ENCODE peak calls at places on chromosomes 5 and 9, in six cellular contexts. P, Y, V, S, O and I are unnamed samples.

GRCh38 chr5:171474106-171474878 is 54.8 kb downstream of the FGF18 start:
- ATAC-seq in Y (no peak), S (no peak), V (no peak), O (no peak), P (no peak), I (no peak)

GRCh38 chr5:122480146-122480545 is 168.1 kb downstream of the SNCAIP start:
- ATAC-seq in P (no peak), S (no peak), V (no peak), Y (no peak), O (no peak), I (no peak)

GRCh38 chr5:14270212-14270702 is 127.1 kb downstream of the TRIO start:
- ATAC-seq in V (peak), Y (peak), S (peak), P (peak), O (peak), I (peak)

GRCh38 chr5:109511980-109512744 is 102.4 kb upstream of the PJA2 start:
- ATAC-seq in Y (no peak), S (no peak), O (peak), P (no peak), V (no peak), I (no peak)

GRCh38 chr5:76337949-76338589 is 65.0 kb upstream of the IQGAP2 start:
- ATAC-seq in O (peak), S (peak), V (peak), P (peak), Y (peak), I (no peak)

GRCh38 chr5:147989239-147989638 is 74.5 kb upstream of the SPINK5 start:
- ATAC-seq in V (no peak), O (no peak), Y (no peak), S (no peak), P (no peak), I (no peak)

GRCh38 chr9:126588491-126589168 is 25.1 kb upstream of the LMX1B start:
- ATAC-seq in Y (no peak), O (no peak), V (no peak), S (no peak), P (peak), I (no peak)

GRCh38 chr5:4043135-4043534 is 447.5 kb downstream of the IRX1 start:
- ATAC-seq in V (no peak), P (no peak), Y (no peak), O (no peak), S (no peak), I (no peak)

GRCh38 chr9:72807765-72808445 is 144.9 kb downstream of the ALDH1A1 start:
- ATAC-seq in Y (peak), O (peak), V (peak), P (peak), S (no peak), I (no peak)

GRCh38 chr5:177437623-177438022 is 9.0 kb upstream of the PRR7 start:
- ATAC-seq in O (peak), Y (no peak), S (peak), V (peak), P (no peak), I (no peak)

GRCh38 chr5:10719965-10720364 is 41.1 kb downstream of the DAP start:
- ATAC-seq in O (no peak), Y (no peak), P (no peak), S (no peak), V (peak), I (no peak)

GRCh38 chr9:129206921-129207320 is 28.9 kb upstream of the IER5L start:
- ATAC-seq in S (no peak), V (no peak), Y (no peak), O (no peak), P (no peak), I (no peak)

GRCh38 chr9:85004818-85005413 is 335.4 kb downstream of the NTRK2 start:
- ATAC-seq in P (no peak), V (no peak), S (no peak), Y (peak), O (no peak), I (no peak)

GRCh38 chr9:95757483-95757882 is 118.0 kb upstream of the ERCC6L2 start:
- ATAC-seq in P (no peak), O (no peak), V (no peak), Y (no peak), S (no peak), I (no peak)

GRCh38 chr5:100860407-100860806 is 42.7 kb downstream of the ST8SIA4 start:
- ATAC-seq in S (no peak), Y (peak), V (no peak), P (no peak), O (no peak), I (no peak)

GRCh38 chr5:149962040-149962439 is 1.5 kb downstream of the SLC26A2 start:
- ATAC-seq in P (no peak), V (no peak), Y (no peak), S (no peak), O (peak), I (no peak)

GRCh38 chr9:114902773-114903589 is 27.4 kb downstream of the TNFSF8 start:
- ATAC-seq in S (no peak), P (no peak), Y (no peak), O (no peak), V (no peak), I (no peak)

GRCh38 chr9:26145938-26146337 is 467.7 kb upstream of the TUSC1 start:
- ATAC-seq in P (no peak), O (no peak), Y (no peak), V (no peak), S (no peak), I (no peak)

GRCh38 chr9:101437806-101438232 is 2.2 kb upstream of the ALDOB start:
- ATAC-seq in V (no peak), O (no peak), Y (no peak), P (peak), S (no peak), I (peak)

GRCh38 chr9:114994716-114995115 is 64.3 kb upstream of the TNFSF8 start:
- ATAC-seq in Y (peak), S (no peak), V (no peak), P (no peak), O (no peak), I (no peak)

GRCh38 chr5:41763096-41763495 is 107.1 kb downstream of the OXCT1 start:
- ATAC-seq in V (no peak), P (no peak), S (no peak), O (no peak), Y (peak), I (no peak)
- TF ChIP-seq POLR2A in V (no peak), P (no peak), S (no peak), O (no peak), Y (no peak), I (no peak)

DNA sequence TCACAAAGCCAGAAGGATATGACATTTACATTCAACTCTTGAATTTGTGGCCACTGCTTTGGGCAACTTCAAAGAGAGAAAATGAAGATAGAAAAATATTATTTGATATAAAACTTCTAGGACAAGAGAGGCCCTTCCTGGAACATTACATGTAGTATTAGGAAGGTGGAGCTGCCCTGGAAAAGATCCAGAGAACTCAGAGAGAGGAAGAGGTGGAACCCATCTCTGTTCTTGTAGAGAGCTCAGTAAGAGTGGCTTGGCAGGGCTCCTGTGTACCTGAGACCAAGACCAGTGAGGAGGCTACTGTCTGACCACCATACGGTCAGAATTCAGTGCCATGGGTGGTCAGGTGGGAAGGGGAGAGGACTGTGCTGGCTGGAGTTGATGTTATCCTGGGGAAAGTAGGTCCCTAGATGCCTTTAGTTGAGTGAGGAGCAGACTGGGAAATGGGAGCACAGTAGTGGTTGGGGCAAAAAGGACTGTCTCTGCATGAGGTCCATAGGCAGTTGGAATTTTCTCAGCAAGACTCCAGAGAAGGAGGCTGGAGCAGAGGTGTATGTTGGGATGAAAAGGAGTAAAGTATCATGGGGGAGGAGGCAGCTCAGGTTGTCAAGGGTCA is 7.6 kb downstream of the TGFBI start:
- ATAC-seq in V (no peak), O (no peak), Y (no peak), P (no peak), S (no peak), I (no peak)
- H3K4me3 ChIP-seq in V (no peak), O (no peak), Y (no peak), P (no peak), S (no peak), I (no peak)

DNA sequence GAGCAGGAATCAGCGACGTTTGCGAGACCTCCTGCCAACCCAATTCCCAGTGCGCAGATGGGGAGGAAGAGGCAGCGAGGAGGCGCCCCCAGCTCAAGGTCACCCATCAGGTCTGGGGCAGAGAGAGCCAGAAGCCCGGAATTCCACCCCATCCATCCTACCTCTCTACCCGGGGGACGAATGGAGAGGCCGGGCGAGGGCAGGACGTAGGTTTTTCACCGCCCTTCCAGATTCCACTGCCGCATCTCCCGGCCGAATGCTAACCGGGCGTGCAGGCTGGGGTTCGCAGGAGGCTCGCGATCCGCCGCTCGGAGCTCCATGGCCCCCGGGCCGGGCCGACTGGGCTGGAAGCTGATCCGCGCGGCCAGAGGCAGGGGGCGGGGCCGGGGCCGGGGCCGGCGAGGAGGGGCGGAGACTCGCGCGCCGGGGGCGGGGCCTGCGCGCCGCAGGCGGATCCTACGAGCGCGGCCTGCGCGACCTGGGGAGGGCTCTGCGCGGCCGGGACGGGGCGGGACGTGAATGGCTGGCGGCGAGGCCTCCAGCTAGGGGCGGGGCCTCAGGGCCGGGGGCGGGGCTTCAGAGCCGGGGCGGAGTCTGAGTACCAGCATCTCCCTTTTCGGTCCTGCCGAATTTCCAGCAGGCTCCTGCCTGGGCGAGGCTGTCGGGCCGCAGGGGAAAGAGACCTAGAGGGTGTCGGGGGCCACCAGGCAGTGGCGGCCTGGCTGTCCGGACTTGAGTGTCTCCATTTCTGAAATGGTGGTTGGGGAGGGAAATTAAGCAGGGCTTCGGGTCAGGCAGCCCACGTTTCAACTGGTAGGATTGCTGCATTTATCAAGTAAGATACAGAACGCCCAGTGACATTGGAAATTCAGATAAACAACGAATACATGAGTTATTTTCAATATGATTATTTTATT is at the start of gene ST6GALNAC4:
- ATAC-seq in P (peak), Y (peak), S (peak), V (peak), O (peak), I (peak)
- TF ChIP-seq POLR2AphosphoS5 in P (peak), Y (peak), S (peak), V (peak), O (peak), I (peak)

GRCh38 chr9:137114613-137115393 is at the start of gene DPP7:
- ATAC-seq in S (peak), Y (peak), V (peak), P (no peak), O (peak), I (peak)
- TF ChIP-seq POLR2A in S (no peak), Y (peak), V (no peak), P (no peak), O (peak), I (peak)

GRCh38 chr5:142748132-142748531 is 22.0 kb upstream of the ARHGAP26 start:
- ATAC-seq in V (no peak), S (no peak), O (no peak), Y (no peak), P (no peak), I (no peak)

GRCh38 chr5:142746532-142746931 is 23.6 kb upstream of the ARHGAP26 start:
- ATAC-seq in S (no peak), O (no peak), Y (no peak), V (no peak), P (no peak), I (no peak)

GRCh38 chr5:142747034-142747433 is 23.1 kb upstream of the ARHGAP26 start:
- ATAC-seq in V (no peak), O (no peak), S (no peak), P (no peak), Y (no peak), I (no peak)

GRCh38 chr5:142743677-142744441 is 26.3 kb upstream of the ARHGAP26 start:
- ATAC-seq in S (no peak), Y (no peak), O (no peak), V (no peak), P (no peak), I (peak)

DNA sequence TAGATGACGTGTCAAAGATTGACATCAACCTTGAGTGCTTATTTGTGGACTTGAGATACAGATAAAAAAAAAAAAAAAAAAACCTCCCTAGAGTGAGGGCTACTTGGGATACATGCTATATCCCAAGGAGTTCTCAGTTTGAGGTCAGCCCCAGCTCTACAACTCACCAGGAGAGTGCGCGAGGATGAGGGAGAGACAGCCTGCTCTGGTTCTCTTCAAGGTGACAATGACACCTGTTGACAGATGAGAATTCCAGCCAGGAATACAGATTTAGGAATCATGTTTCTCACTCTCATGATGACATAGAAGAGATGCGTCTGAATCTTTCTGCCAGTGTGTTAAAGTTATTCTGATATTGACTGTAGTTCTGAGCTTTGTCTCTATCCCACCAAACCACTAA is 24.9 kb upstream of the ARHGAP26 start:
- ATAC-seq in S (no peak), O (no peak), V (no peak), P (no peak), Y (no peak), I (no peak)
- H3K4me3 ChIP-seq in S (no peak), O (no peak), V (no peak), P (no peak), Y (no peak), I (no peak)